ENCODE peak calls at places on chromosomes 13 and 19, in four cellular contexts. One of them, this sample, is unnamed.
A peak's percentile ranks its signal among the peaks of the same experiment; 100 is the strongest.

GRCh38 chr13:50244913-50245574 is 229.8 kb downstream of the KCNRG start:
- DNase-seq in HepG2: peak; percentile 99
- DNase-seq in GM12878: peak; percentile 65
- DNase-seq in H1: no peak
- DNase-seq in this sample: peak; percentile 74

GRCh38 chr19:7460562-7460966 is 28.3 kb downstream of the PEX11G start:
- DNase-seq in HepG2: no peak
- DNase-seq in GM12878: no peak
- DNase-seq in H1: no peak
- DNase-seq in this sample: no peak

GRCh38 chr13:78376822-78377221 is 226.5 kb downstream of the POU4F1 start:
- DNase-seq in HepG2: no peak
- DNase-seq in GM12878: no peak
- DNase-seq in H1: no peak
- DNase-seq in this sample: no peak

GRCh38 chr13:110394371-110394841 is 87.3 kb downstream of the COL4A2 start:
- DNase-seq in HepG2: no peak
- DNase-seq in GM12878: no peak
- DNase-seq in H1: no peak
- DNase-seq in this sample: no peak

GRCh38 chr19:18292810-18293641 is 11.6 kb upstream of the JUND start:
- DNase-seq in HepG2: peak; percentile 75
- DNase-seq in GM12878: no peak
- DNase-seq in H1: peak; percentile 79
- DNase-seq in this sample: peak; percentile 91

GRCh38 chr13:79709526-79709925 is 228.6 kb downstream of the NDFIP2 start:
- DNase-seq in HepG2: no peak
- DNase-seq in GM12878: no peak
- DNase-seq in H1: no peak
- DNase-seq in this sample: no peak

GRCh38 chr13:106246817-106247216 is 288.6 kb downstream of the EFNB2 start:
- DNase-seq in HepG2: no peak
- DNase-seq in GM12878: no peak
- DNase-seq in H1: no peak
- DNase-seq in this sample: no peak

GRCh38 chr13:37429976-37430375 is 168.6 kb downstream of the POSTN start:
- DNase-seq in HepG2: no peak
- DNase-seq in GM12878: no peak
- DNase-seq in H1: no peak
- DNase-seq in this sample: no peak

GRCh38 chr19:8577247-8577646 is at the start of gene MYO1F:
- DNase-seq in HepG2: no peak
- DNase-seq in GM12878: no peak
- DNase-seq in H1: no peak
- DNase-seq in this sample: peak; percentile 49

GRCh38 chr19:56689198-56689597 is 17.6 kb upstream of the ZNF835 start:
- DNase-seq in HepG2: no peak
- DNase-seq in GM12878: no peak
- DNase-seq in H1: no peak
- DNase-seq in this sample: no peak

GRCh38 chr19:39342647-39343305 is 555 bp downstream of the SAMD4B start:
- DNase-seq in HepG2: no peak
- DNase-seq in GM12878: no peak
- DNase-seq in H1: no peak
- DNase-seq in this sample: no peak

GRCh38 chr13:29507356-29507755 is 88.1 kb downstream of the SLC7A1 start:
- DNase-seq in HepG2: no peak
- DNase-seq in GM12878: no peak
- DNase-seq in H1: no peak
- DNase-seq in this sample: no peak
- TF ChIP-seq CBX5 in HepG2: no peak
- TF ChIP-seq CBX5 in GM12878: no peak
- TF ChIP-seq CBX5 in H1: no peak
- TF ChIP-seq CBX5 in this sample: no peak

GRCh38 chr13:61358599-61358998 is 57.0 kb downstream of the PCDH20 start:
- DNase-seq in HepG2: no peak
- DNase-seq in GM12878: no peak
- DNase-seq in H1: no peak
- DNase-seq in this sample: no peak
- TF ChIP-seq CBX5 in HepG2: no peak
- TF ChIP-seq CBX5 in GM12878: no peak
- TF ChIP-seq CBX5 in H1: no peak
- TF ChIP-seq CBX5 in this sample: no peak

DNA sequence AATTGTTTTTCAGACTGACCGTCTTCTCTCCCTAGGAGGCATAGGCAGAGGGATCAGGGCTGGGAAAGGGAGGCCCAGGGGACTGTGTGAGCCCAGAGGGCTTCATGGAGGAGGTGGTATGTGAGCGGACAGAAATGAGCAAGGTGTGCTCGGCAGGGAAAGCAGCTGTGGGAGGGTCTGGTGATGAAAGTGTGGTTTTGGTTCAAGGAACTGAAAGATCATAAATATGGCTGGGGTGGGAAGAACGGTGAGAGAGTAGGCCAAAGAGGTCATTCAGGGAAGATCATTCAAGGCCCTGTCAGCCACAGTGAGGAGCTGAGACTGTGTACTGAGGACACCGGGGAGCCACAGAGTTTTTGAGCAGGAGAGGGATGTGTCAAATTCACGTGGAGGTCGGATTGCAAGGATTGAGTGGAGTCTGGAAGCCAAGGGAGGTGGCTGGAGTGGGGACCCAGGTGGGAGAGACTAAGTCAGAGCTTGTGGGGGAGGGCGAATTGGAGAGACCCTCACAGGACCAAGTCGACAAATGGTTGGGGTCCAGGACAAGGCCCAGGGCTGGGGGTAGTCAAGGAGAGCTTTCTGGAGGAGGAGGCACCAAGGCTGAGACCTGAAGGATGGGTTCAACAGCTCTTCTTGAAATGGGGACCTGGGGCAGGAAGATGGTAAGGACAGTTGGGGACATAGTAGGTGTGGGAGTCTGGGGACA is 7.6 kb downstream of the PLD3 start:
- DNase-seq in HepG2: no peak
- DNase-seq in GM12878: peak; percentile 64
- DNase-seq in H1: no peak
- DNase-seq in this sample: no peak
- TF ChIP-seq CBX5 in HepG2: no peak
- TF ChIP-seq CBX5 in GM12878: no peak
- TF ChIP-seq CBX5 in H1: no peak
- TF ChIP-seq CBX5 in this sample: no peak

GRCh38 chr19:12784394-12784870 is 6.9 kb upstream of the JUNB start:
- DNase-seq in HepG2: no peak
- DNase-seq in GM12878: no peak
- DNase-seq in H1: no peak
- DNase-seq in this sample: peak; percentile 91

GRCh38 chr19:12782174-12782423 is 6.7 kb upstream of the HOOK2 start:
- DNase-seq in HepG2: no peak
- DNase-seq in GM12878: no peak
- DNase-seq in H1: no peak
- DNase-seq in this sample: no peak

GRCh38 chr19:12783849-12784393 is 7.4 kb upstream of the JUNB start:
- DNase-seq in HepG2: peak; percentile 45
- DNase-seq in GM12878: no peak
- DNase-seq in H1: no peak
- DNase-seq in this sample: peak; percentile 38

GRCh38 chr19:12782424-12783225 is 7.3 kb upstream of the HOOK2 start:
- DNase-seq in HepG2: no peak
- DNase-seq in GM12878: no peak
- DNase-seq in H1: no peak
- DNase-seq in this sample: peak; percentile 84

DNA sequence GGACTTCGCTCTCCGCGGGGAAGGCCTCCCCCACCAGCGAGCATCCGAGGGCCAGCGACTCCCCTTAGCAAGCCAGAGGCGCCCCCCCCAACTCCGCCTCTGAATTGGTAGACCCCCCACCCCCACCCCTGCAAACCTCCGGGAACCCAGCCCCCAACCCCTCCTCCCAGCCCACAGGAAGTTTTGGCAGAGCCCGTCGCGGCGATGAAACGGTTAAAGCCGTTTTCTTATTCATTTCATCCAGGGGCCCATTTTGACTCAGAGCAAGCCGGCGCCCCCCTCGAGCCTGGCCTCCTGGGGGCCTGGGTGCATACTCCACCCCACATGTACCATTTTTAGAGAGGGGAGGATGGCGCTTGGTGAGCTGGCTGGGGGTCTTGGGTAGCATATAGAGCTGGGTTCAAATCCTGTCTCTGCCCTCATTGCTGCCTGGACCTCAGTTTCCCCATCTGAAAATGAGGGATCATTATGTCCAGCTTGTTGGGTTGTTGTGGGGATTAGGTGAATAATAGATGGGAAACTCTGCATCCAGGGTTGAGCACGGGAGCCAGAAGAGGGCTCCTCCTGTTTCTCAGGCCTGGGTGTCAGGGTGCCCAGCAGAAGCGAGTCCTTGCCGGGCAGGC is 7.9 kb upstream of the JUNB start:
- DNase-seq in HepG2: no peak
- DNase-seq in GM12878: no peak
- DNase-seq in H1: no peak
- DNase-seq in this sample: no peak
- TF ChIP-seq CBX5 in HepG2: no peak
- TF ChIP-seq CBX5 in GM12878: no peak
- TF ChIP-seq CBX5 in H1: no peak
- TF ChIP-seq CBX5 in this sample: no peak

GRCh38 chr13:32211788-32212187 is 103.4 kb downstream of the ZAR1L start:
- DNase-seq in HepG2: no peak
- DNase-seq in GM12878: no peak
- DNase-seq in H1: no peak
- DNase-seq in this sample: no peak

GRCh38 chr13:32210081-32210480 is 105.1 kb downstream of the ZAR1L start:
- DNase-seq in HepG2: no peak
- DNase-seq in GM12878: no peak
- DNase-seq in H1: no peak
- DNase-seq in this sample: no peak

GRCh38 chr13:32214073-32214472 is 101.1 kb downstream of the ZAR1L start:
- DNase-seq in HepG2: no peak
- DNase-seq in GM12878: no peak
- DNase-seq in H1: no peak
- DNase-seq in this sample: no peak

GRCh38 chr13:32209670-32210069 is 105.5 kb downstream of the ZAR1L start:
- DNase-seq in HepG2: no peak
- DNase-seq in GM12878: no peak
- DNase-seq in H1: no peak
- DNase-seq in this sample: no peak

DNA sequence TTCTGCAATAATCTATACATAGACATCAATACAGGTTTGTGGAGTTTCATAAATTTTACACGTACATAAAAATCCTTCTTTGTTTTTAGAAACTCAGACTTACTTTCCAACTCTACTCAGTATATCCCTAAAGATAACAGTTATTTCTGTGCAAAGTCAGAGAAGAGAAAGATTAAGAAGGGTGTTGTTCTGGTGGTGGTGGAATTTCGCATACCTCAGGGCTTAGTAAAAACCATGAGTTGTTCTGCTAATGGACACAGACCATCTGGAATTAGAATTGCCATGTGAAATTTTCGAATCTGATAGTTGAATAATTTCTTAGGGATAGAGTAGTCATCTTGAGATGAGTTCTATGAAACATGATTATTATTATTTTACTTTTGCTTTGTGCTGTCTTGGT is 102.7 kb downstream of the ZAR1L start:
- DNase-seq in HepG2: no peak
- DNase-seq in GM12878: no peak
- DNase-seq in H1: no peak
- DNase-seq in this sample: no peak
- TF ChIP-seq CBX5 in HepG2: no peak
- TF ChIP-seq CBX5 in GM12878: no peak
- TF ChIP-seq CBX5 in H1: no peak
- TF ChIP-seq CBX5 in this sample: no peak

GRCh38 chr19:32220951-32221350 is 124.5 kb upstream of the ZNF507 start:
- DNase-seq in HepG2: no peak
- DNase-seq in GM12878: no peak
- DNase-seq in H1: no peak
- DNase-seq in this sample: no peak

GRCh38 chr19:32223106-32223505 is 122.3 kb upstream of the ZNF507 start:
- DNase-seq in HepG2: no peak
- DNase-seq in GM12878: no peak
- DNase-seq in H1: no peak
- DNase-seq in this sample: no peak

GRCh38 chr19:32224371-32225244 is 120.8 kb upstream of the ZNF507 start:
- DNase-seq in HepG2: peak; percentile 21
- DNase-seq in GM12878: no peak
- DNase-seq in H1: no peak
- DNase-seq in this sample: peak; percentile 88

GRCh38 chr19:32222594-32222993 is 122.8 kb upstream of the ZNF507 start:
- DNase-seq in HepG2: no peak
- DNase-seq in GM12878: no peak
- DNase-seq in H1: no peak
- DNase-seq in this sample: no peak

DNA sequence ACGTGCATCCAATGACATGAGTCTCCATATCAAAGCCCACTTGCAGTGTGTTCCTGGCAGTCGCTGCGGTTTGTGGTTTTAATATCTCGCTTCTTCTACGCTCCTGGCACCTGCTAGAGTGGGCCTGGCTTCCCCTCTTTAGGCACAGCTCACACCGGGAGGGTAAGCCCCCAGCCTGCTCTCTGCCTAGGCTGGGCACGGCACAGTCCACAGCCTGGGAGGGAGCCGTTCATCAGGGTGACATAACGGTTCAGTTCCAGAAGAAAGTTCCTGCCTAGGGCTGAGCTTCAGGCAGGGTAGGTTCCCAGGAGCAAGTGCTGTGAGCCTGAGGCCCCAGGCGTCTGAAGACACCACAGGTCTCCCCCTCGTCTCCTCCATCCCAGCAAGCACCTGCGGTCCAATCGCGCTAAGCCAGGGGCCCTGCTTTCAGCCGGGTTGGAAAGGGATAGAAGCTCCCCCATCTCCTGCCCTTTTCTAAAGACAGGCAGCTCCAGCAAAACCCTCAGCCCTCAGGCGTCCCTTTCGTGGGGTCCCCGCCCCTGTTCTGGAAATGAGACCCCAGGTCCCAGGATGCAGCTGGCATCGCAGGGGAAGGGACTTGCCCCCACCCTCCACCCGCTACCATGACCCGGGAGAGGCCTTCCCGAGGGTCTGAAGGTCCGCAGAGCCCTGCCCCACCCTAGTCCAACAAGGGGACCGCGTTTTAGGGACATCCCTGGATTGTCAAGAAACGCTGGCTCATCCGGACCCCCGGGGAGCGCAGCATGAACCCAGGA is 121.6 kb upstream of the ZNF507 start:
- DNase-seq in HepG2: no peak
- DNase-seq in GM12878: no peak
- DNase-seq in H1: no peak
- DNase-seq in this sample: no peak
- TF ChIP-seq CBX5 in HepG2: no peak
- TF ChIP-seq CBX5 in GM12878: no peak
- TF ChIP-seq CBX5 in H1: no peak
- TF ChIP-seq CBX5 in this sample: no peak

GRCh38 chr19:10404888-10405808 is 1.8 kb upstream of the CDC37 start:
- DNase-seq in HepG2: no peak
- DNase-seq in GM12878: no peak
- DNase-seq in H1: no peak
- DNase-seq in this sample: no peak
- TF ChIP-seq CBX5 in HepG2: no peak
- TF ChIP-seq CBX5 in GM12878: no peak
- TF ChIP-seq CBX5 in H1: no peak
- TF ChIP-seq CBX5 in this sample: no peak